ENCODE peak calls at places on chromosomes 16 and 17, in nine cellular contexts. I is NCI-H1048; Y is WERI-Rb-1; O is NCI-H2029 treated with DMSO at 0.1 percent for 48 hours; F is stimulated activated CD8-positive, alpha-beta memory T cell treated with anti-CD3 and anti-CD28 coated beads, Interleukin-15, amount 100 ng/mL, for 24 hours; X is right lobe of liver; M is effector CD8-positive, alpha-beta T cell; V is activated CD4-positive, alpha-beta T cell treated with anti-CD3 and anti-CD28 coated beads, Interleukin-2, amount 50 U/mL, for 1 hour; T is AG09319. R is an unnamed sample.
A peak's percentile ranks its signal among the peaks of the same experiment; 100 is the strongest.

GRCh38 chr16:59878479-59878878 is 1144.4 kb upstream of the GOT2 start:
- DNase-seq in I (no peak), Y (no peak), O (no peak), F (no peak), X (no peak), M (no peak), V (no peak), T (peak; percentile 3), R (no peak)

GRCh38 chr17:50165066-50165465 is 739 bp upstream of the SGCA start:
- DNase-seq in I (no peak), Y (no peak), O (no peak), F (no peak), X (no peak), M (no peak), V (no peak), T (no peak), R (no peak)

GRCh38 chr17:62135742-62136141 is 70.7 kb upstream of the MED13 start:
- DNase-seq in I (no peak), Y (no peak), O (no peak), F (no peak), X (no peak), M (no peak), V (no peak), T (no peak), R (no peak)

GRCh38 chr16:16041196-16041892 is 91.9 kb downstream of the ABCC1 start:
- DNase-seq in I (no peak), Y (no peak), O (no peak), F (no peak), X (no peak), M (no peak), V (no peak), T (no peak), R (no peak)

GRCh38 chr17:80146121-80147034 is 550 bp downstream of the EIF4A3 start:
- DNase-seq in I (no peak), Y (no peak), O (peak; percentile 26), F (no peak), X (no peak), M (no peak), V (no peak), T (no peak), R (peak; percentile 32)

GRCh38 chr17:72372185-72372584 is 251.4 kb downstream of the SOX9 start:
- DNase-seq in I (no peak), Y (no peak), O (no peak), F (no peak), X (no peak), M (no peak), V (no peak), T (no peak), R (no peak)

GRCh38 chr17:80265205-80266068 is 4.8 kb downstream of the RNF213 start:
- DNase-seq in I (no peak), Y (no peak), O (no peak), F (no peak), X (no peak), M (peak; percentile 16), V (peak; percentile 43), T (no peak), R (no peak)

GRCh38 chr16:68642436-68643064 is 2.6 kb upstream of the CDH3 start:
- DNase-seq in I (no peak), Y (no peak), O (peak; percentile 19), F (no peak), X (no peak), M (no peak), V (no peak), T (no peak), R (no peak)

GRCh38 chr16:68298907-68299515 is 11.7 kb downstream of the SLC7A6OS start:
- DNase-seq in I (no peak), Y (peak; percentile 91), O (no peak), F (no peak), X (no peak), M (no peak), V (no peak), T (peak; percentile 46), R (no peak)

GRCh38 chr16:84503751-84504395 is 586 bp downstream of the MEAK7 start:
- DNase-seq in I (no peak), Y (no peak), O (no peak), F (no peak), X (no peak), M (no peak), V (no peak), T (no peak), R (no peak)

GRCh38 chr17:40793800-40794199 is 6.0 kb downstream of the KRT28 start:
- DNase-seq in I (no peak), Y (no peak), O (no peak), F (no peak), X (no peak), M (no peak), V (no peak), T (no peak), R (no peak)

GRCh38 chr17:52134641-52135040 is 23.9 kb downstream of the CA10 start:
- DNase-seq in I (no peak), Y (no peak), O (no peak), F (no peak), X (no peak), M (no peak), V (no peak), T (no peak), R (no peak)

GRCh38 chr17:67829331-67829730 is 4.0 kb downstream of the BPTF start:
- DNase-seq in I (no peak), Y (no peak), O (no peak), F (no peak), X (no peak), M (no peak), V (peak; percentile 22), T (no peak), R (no peak)

GRCh38 chr17:14784997-14785696 is 480.0 kb downstream of the PMP22 start:
- DNase-seq in I (no peak), Y (peak; percentile 34), O (no peak), F (no peak), X (peak; percentile 68), M (peak; percentile 17), V (peak; percentile 25), T (no peak), R (no peak)

GRCh38 chr16:2686912-2687507 is 4.7 kb downstream of the KCTD5 start:
- DNase-seq in I (no peak), Y (peak; percentile 5), O (no peak), F (no peak), X (peak; percentile 49), M (no peak), V (no peak), T (no peak), R (no peak)